ENCODE peak calls at places on chromosomes 5 and 9, in six cellular contexts. One of them, this sample, is unnamed.

GRCh38 chr9:134355561-134356278 is 29.5 kb downstream of the RXRA start:
- DNase-seq in HuH-7: no peak
- DNase-seq in heart right ventricle: no peak
- DNase-seq in NCI-H345: no peak
- DNase-seq in PC-3: peak; percentile 29
- DNase-seq in glomerular endothelial cell: no peak
- DNase-seq in this sample: peak; percentile 72

GRCh38 chr9:89390578-89390977 is 72.3 kb downstream of the SECISBP2 start:
- DNase-seq in PC-3: no peak
- DNase-seq in heart right ventricle: no peak
- DNase-seq in HuH-7: no peak
- DNase-seq in NCI-H345: no peak
- DNase-seq in glomerular endothelial cell: no peak
- DNase-seq in this sample: no peak

GRCh38 chr9:105146677-105147076 is 97.8 kb upstream of the SLC44A1 start:
- DNase-seq in heart right ventricle: no peak
- DNase-seq in glomerular endothelial cell: no peak
- DNase-seq in NCI-H345: no peak
- DNase-seq in HuH-7: no peak
- DNase-seq in PC-3: no peak
- DNase-seq in this sample: no peak

GRCh38 chr5:149788964-149789363 is 58.9 kb downstream of the PPARGC1B start:
- DNase-seq in HuH-7: no peak
- DNase-seq in NCI-H345: no peak
- DNase-seq in glomerular endothelial cell: no peak
- DNase-seq in PC-3: no peak
- DNase-seq in heart right ventricle: no peak
- DNase-seq in this sample: no peak

GRCh38 chr5:82244854-82245635 is 33.1 kb downstream of the RPS23 start:
- DNase-seq in heart right ventricle: no peak
- DNase-seq in NCI-H345: no peak
- DNase-seq in HuH-7: no peak
- DNase-seq in PC-3: no peak
- DNase-seq in glomerular endothelial cell: no peak
- DNase-seq in this sample: no peak

GRCh38 chr9:97387936-97388684 is 23.8 kb upstream of the TDRD7 start:
- DNase-seq in glomerular endothelial cell: no peak
- DNase-seq in HuH-7: no peak
- DNase-seq in NCI-H345: no peak
- DNase-seq in heart right ventricle: no peak
- DNase-seq in PC-3: no peak
- DNase-seq in this sample: no peak

GRCh38 chr5:61304611-61305369 is 27.3 kb upstream of the ZSWIM6 start:
- DNase-seq in PC-3: peak; percentile 88
- DNase-seq in NCI-H345: no peak
- DNase-seq in HuH-7: no peak
- DNase-seq in heart right ventricle: no peak
- DNase-seq in glomerular endothelial cell: no peak
- DNase-seq in this sample: peak; percentile 96

GRCh38 chr9:91496351-91496750 is 72.7 kb upstream of the NFIL3 start:
- DNase-seq in PC-3: no peak
- DNase-seq in heart right ventricle: no peak
- DNase-seq in NCI-H345: no peak
- DNase-seq in glomerular endothelial cell: no peak
- DNase-seq in HuH-7: no peak
- DNase-seq in this sample: no peak

GRCh38 chr5:76926329-76927105 is 26.3 kb upstream of the CRHBP start:
- DNase-seq in PC-3: no peak
- DNase-seq in NCI-H345: no peak
- DNase-seq in glomerular endothelial cell: no peak
- DNase-seq in HuH-7: no peak
- DNase-seq in heart right ventricle: no peak
- DNase-seq in this sample: no peak

GRCh38 chr9:76756273-76756650 is 8.0 kb upstream of the PCA3 start:
- DNase-seq in glomerular endothelial cell: no peak
- DNase-seq in PC-3: peak; percentile 4
- DNase-seq in HuH-7: peak; percentile 66
- DNase-seq in NCI-H345: peak; percentile 80
- DNase-seq in heart right ventricle: peak; percentile 20
- DNase-seq in this sample: peak; percentile 6

GRCh38 chr5:38666668-38667498 is 110.4 kb upstream of the LIFR start:
- DNase-seq in HuH-7: peak; percentile 70
- DNase-seq in NCI-H345: no peak
- DNase-seq in PC-3: peak; percentile 45
- DNase-seq in glomerular endothelial cell: no peak
- DNase-seq in heart right ventricle: peak; percentile 44
- DNase-seq in this sample: no peak

GRCh38 chr9:134994926-134995791 is 77.4 kb upstream of the FCN1 start:
- DNase-seq in glomerular endothelial cell: no peak
- DNase-seq in HuH-7: no peak
- DNase-seq in PC-3: no peak
- DNase-seq in NCI-H345: no peak
- DNase-seq in heart right ventricle: no peak
- DNase-seq in this sample: no peak

GRCh38 chr9:764105-764524 is 77.4 kb upstream of the DMRT1 start:
- DNase-seq in HuH-7: peak; percentile 59
- DNase-seq in glomerular endothelial cell: no peak
- DNase-seq in heart right ventricle: peak; percentile 38
- DNase-seq in NCI-H345: peak; percentile 38
- DNase-seq in PC-3: peak; percentile 84
- DNase-seq in this sample: peak; percentile 74

GRCh38 chr5:151868451-151868850 is 56.2 kb downstream of the GLRA1 start:
- DNase-seq in glomerular endothelial cell: no peak
- DNase-seq in heart right ventricle: no peak
- DNase-seq in HuH-7: no peak
- DNase-seq in NCI-H345: no peak
- DNase-seq in PC-3: no peak
- DNase-seq in this sample: no peak

GRCh38 chr9:114413909-114414308 is 26.1 kb upstream of the AKNA start:
- DNase-seq in glomerular endothelial cell: no peak
- DNase-seq in NCI-H345: no peak
- DNase-seq in heart right ventricle: no peak
- DNase-seq in HuH-7: no peak
- DNase-seq in PC-3: no peak
- DNase-seq in this sample: no peak

GRCh38 chr5:133921899-133922468 is 46.4 kb downstream of the C5orf15 start:
- DNase-seq in heart right ventricle: no peak
- DNase-seq in NCI-H345: peak; percentile 54
- DNase-seq in PC-3: no peak
- DNase-seq in HuH-7: no peak
- DNase-seq in glomerular endothelial cell: no peak
- DNase-seq in this sample: no peak

GRCh38 chr9:37972346-37972745 is 68.4 kb upstream of the SLC25A51 start:
- DNase-seq in heart right ventricle: no peak
- DNase-seq in NCI-H345: no peak
- DNase-seq in glomerular endothelial cell: no peak
- DNase-seq in PC-3: no peak
- DNase-seq in HuH-7: no peak
- DNase-seq in this sample: peak; percentile 20

GRCh38 chr5:172887735-172888134 is 53.7 kb downstream of the ERGIC1 start:
- DNase-seq in PC-3: no peak
- DNase-seq in NCI-H345: no peak
- DNase-seq in HuH-7: no peak
- DNase-seq in heart right ventricle: no peak
- DNase-seq in glomerular endothelial cell: peak; percentile 87
- DNase-seq in this sample: no peak